ENCODE peak calls at places on chromosome 10, in seven cellular contexts. V is stimulated activated CD8-positive, alpha-beta memory T cell treated with anti-CD3 and anti-CD28 coated beads, Interleukin-4, amount 100 ng/mL, for 24 hours; Z is NCI-H1092 treated with DMSO at 0.1 percent for 48 hours; L is T-helper 9 cell; S is tibial artery; B is GM12891; H is nephron progenitor cell. Q is an unnamed sample.

GRCh38 chr10:112689327-112689726 is 242.3 kb downstream of the VTI1A start:
- DNase-seq in V (no peak), Z (no peak), L (no peak), S (no peak), B (no peak), H (peak; percentile 41), Q (no peak)

GRCh38 chr10:6347391-6347951 is 144.7 kb downstream of the PFKFB3 start:
- DNase-seq in V (peak; percentile 36), Z (no peak), L (peak; percentile 52), S (no peak), B (no peak), H (no peak), Q (no peak)

GRCh38 chr10:1549591-1550290 is 187.6 kb downstream of the ADARB2 start:
- DNase-seq in V (no peak), Z (peak; percentile 98), L (no peak), S (no peak), B (no peak), H (no peak), Q (no peak)

GRCh38 chr10:13741438-13741837 is 154.7 kb downstream of the PRPF18 start:
- DNase-seq in V (no peak), Z (no peak), L (no peak), S (no peak), B (no peak), H (no peak), Q (no peak)

GRCh38 chr10:49009231-49009979 is 69.8 kb upstream of the LRRC18 start:
- DNase-seq in V (no peak), Z (no peak), L (no peak), S (no peak), B (no peak), H (no peak), Q (no peak)

GRCh38 chr10:103231047-103231551 is 14.6 kb upstream of the RPEL1 start:
- DNase-seq in V (no peak), Z (no peak), L (no peak), S (no peak), B (no peak), H (no peak), Q (no peak)

GRCh38 chr10:29795856-29796255 is 161.1 kb upstream of the SVIL start:
- DNase-seq in V (no peak), Z (no peak), L (no peak), S (no peak), B (no peak), H (no peak), Q (no peak)

GRCh38 chr10:28906934-28907333 is 229.6 kb downstream of the BAMBI start:
- DNase-seq in V (no peak), Z (no peak), L (no peak), S (no peak), B (no peak), H (no peak), Q (no peak)

GRCh38 chr10:3951993-3952392 is 167.0 kb upstream of the KLF6 start:
- DNase-seq in V (no peak), Z (no peak), L (no peak), S (peak; percentile 58), B (no peak), H (no peak), Q (no peak)

GRCh38 chr10:88642991-88643390 is 21.3 kb upstream of the LIPF start:
- DNase-seq in V (no peak), Z (no peak), L (no peak), S (no peak), B (no peak), H (no peak), Q (no peak)

GRCh38 chr10:121531076-121531829 is 67.0 kb downstream of the FGFR2 start:
- DNase-seq in V (no peak), Z (no peak), L (no peak), S (no peak), B (no peak), H (no peak), Q (no peak)

GRCh38 chr10:126349096-126349495 is 39.2 kb downstream of the ADAM12 start:
- DNase-seq in V (no peak), Z (no peak), L (no peak), S (no peak), B (no peak), H (no peak), Q (no peak)

GRCh38 chr10:16798571-16798970 is 18.7 kb downstream of the RSU1 start:
- DNase-seq in V (no peak), Z (no peak), L (no peak), S (no peak), B (no peak), H (no peak), Q (no peak)

GRCh38 chr10:80185522-80186299 is 19.6 kb downstream of the ANXA11 start:
- DNase-seq in V (no peak), Z (no peak), L (no peak), S (no peak), B (no peak), H (no peak), Q (no peak)

GRCh38 chr10:119444866-119445265 is 97.7 kb downstream of the RGS10 start:
- DNase-seq in V (no peak), Z (no peak), L (no peak), S (no peak), B (no peak), H (no peak), Q (no peak)

GRCh38 chr10:111836586-111836985 is 347.0 kb downstream of the GPAM start:
- DNase-seq in V (no peak), Z (no peak), L (no peak), S (no peak), B (no peak), H (no peak), Q (no peak)

GRCh38 chr10:103044942-103045489 is 126.9 kb downstream of the CNNM2 start:
- DNase-seq in V (no peak), Z (no peak), L (no peak), S (no peak), B (no peak), H (no peak), Q (no peak)

GRCh38 chr10:631266-631665 is 58.2 kb downstream of the DIP2C start:
- DNase-seq in V (no peak), Z (no peak), L (no peak), S (no peak), B (no peak), H (no peak), Q (no peak)

GRCh38 chr10:32923849-32924248 is 34.2 kb downstream of the ITGB1 start:
- DNase-seq in V (no peak), Z (no peak), L (no peak), S (no peak), B (no peak), H (no peak), Q (no peak)

GRCh38 chr10:93080350-93081046 is 6.8 kb downstream of the CYP26A1 start:
- DNase-seq in V (peak; percentile 25), Z (peak; percentile 21), L (peak; percentile 46), S (no peak), B (peak; percentile 62), H (peak; percentile 75), Q (no peak)

GRCh38 chr10:119205926-119206602 is 1.3 kb upstream of the GRK5 start:
- DNase-seq in V (peak; percentile 19), Z (no peak), L (peak; percentile 20), S (peak; percentile 66), B (no peak), H (peak; percentile 27), Q (peak; percentile 24)

GRCh38 chr10:97454330-97455036 is 8.5 kb downstream of the ZDHHC16 start:
- DNase-seq in V (no peak), Z (no peak), L (no peak), S (peak; percentile 41), B (no peak), H (no peak), Q (no peak)

GRCh38 chr10:7558036-7558435 is 108.7 kb downstream of the ITIH5 start:
- DNase-seq in V (no peak), Z (no peak), L (no peak), S (no peak), B (no peak), H (no peak), Q (no peak)

GRCh38 chr10:113788604-113789083 is 37.2 kb downstream of the PLEKHS1 start:
- DNase-seq in V (no peak), Z (no peak), L (no peak), S (peak; percentile 50), B (no peak), H (no peak), Q (no peak)

GRCh38 chr10:131701131-131701947 is 199.5 kb upstream of the PPP2R2D start:
- DNase-seq in V (no peak), Z (no peak), L (no peak), S (no peak), B (no peak), H (no peak), Q (no peak)

GRCh38 chr10:74875966-74876365 is 49.6 kb downstream of the KAT6B start:
- DNase-seq in V (no peak), Z (peak; percentile 30), L (no peak), S (no peak), B (no peak), H (no peak), Q (no peak)

GRCh38 chr10:110354322-110354766 is 49.6 kb upstream of the SMNDC1 start:
- DNase-seq in V (peak; percentile 63), Z (peak; percentile 30), L (peak; percentile 76), S (peak; percentile 64), B (no peak), H (peak; percentile 79), Q (peak; percentile 59)

Q was measured in NK-92 treated with Interleukin-12 subunit alpha and Interleukin-12 subunit beta, amount 100 ng/mL, for 24 hours.